ENCODE peak calls at places on chromosomes 7 and 10, in four cellular contexts. T, Q, Y and D are unnamed samples.

GRCh38 chr7:139523199-139523941 is at the start of gene CLEC2L:
- DNase-seq in Q (no peak), Y (no peak), T (no peak), D (no peak)

GRCh38 chr10:11875183-11875498 is 52.0 kb downstream of the PROSER2 start:
- DNase-seq in Q (no peak), Y (no peak), T (no peak), D (no peak)

GRCh38 chr10:108421256-108421655 is 1256.8 kb upstream of the SORCS1 start:
- DNase-seq in Y (no peak), Q (no peak), T (no peak), D (no peak)

GRCh38 chr7:80587538-80587937 is 50.9 kb upstream of the CD36 start:
- DNase-seq in Q (no peak), T (no peak), Y (no peak), D (no peak)

GRCh38 chr10:79147796-79148451 is 79.2 kb downstream of the ZMIZ1 start:
- DNase-seq in T (no peak), Y (no peak), Q (no peak), D (no peak)

GRCh38 chr10:29254123-29255046 is 34.5 kb upstream of the LYZL1 start:
- DNase-seq in Y (peak), Q (peak), T (no peak), D (no peak)

GRCh38 chr10:86359111-86359510 is 7.5 kb downstream of the GRID1 start:
- DNase-seq in T (peak), Q (no peak), Y (no peak), D (no peak)

GRCh38 chr10:93376372-93377296 is 105.5 kb downstream of the MYOF start:
- DNase-seq in T (peak), Y (peak), Q (peak), D (peak)

GRCh38 chr7:128954150-128954549 is 16.4 kb downstream of the IRF5 start:
- DNase-seq in Y (no peak), T (no peak), Q (no peak), D (no peak)

GRCh38 chr10:95445837-95446347 is 115.3 kb downstream of the SORBS1 start:
- DNase-seq in Y (peak), Q (peak), T (peak), D (peak)

GRCh38 chr10:78359641-78360091 is 326.0 kb downstream of the RPS24 start:
- DNase-seq in Q (no peak), T (no peak), Y (no peak), D (no peak)

GRCh38 chr7:157475601-157476000 is 138.8 kb downstream of the DNAJB6 start:
- DNase-seq in Q (no peak), T (no peak), Y (no peak), D (no peak)

GRCh38 chr7:5388905-5389433 is 34.7 kb downstream of the TNRC18 start:
- DNase-seq in Q (peak), Y (no peak), T (no peak), D (no peak)

GRCh38 chr10:663844-664243 is 25.6 kb downstream of the DIP2C start:
- DNase-seq in Y (no peak), T (no peak), Q (no peak), D (no peak)

GRCh38 chr7:131159961-131160361 is 167.7 kb upstream of the MKLN1 start:
- DNase-seq in Y (peak), Q (no peak), T (no peak), D (peak)

GRCh38 chr7:76310102-76310957 is 7.9 kb downstream of the HSPB1 start:
- DNase-seq in Q (no peak), T (no peak), Y (no peak), D (peak)

GRCh38 chr7:153507885-153508284 is 544.3 kb upstream of the DPP6 start:
- DNase-seq in Q (no peak), Y (no peak), T (no peak), D (no peak)

GRCh38 chr7:91660734-91661355 is 219.7 kb downstream of the MTERF1 start:
- DNase-seq in Q (no peak), T (no peak), Y (peak), D (no peak)

GRCh38 chr7:7331523-7331922 is 149.2 kb downstream of the C1GALT1 start:
- DNase-seq in Q (no peak), T (no peak), Y (no peak), D (no peak)

GRCh38 chr10:107213861-107214260 is 49.4 kb upstream of the SORCS1 start:
- DNase-seq in T (no peak), Q (no peak), Y (no peak), D (no peak)

GRCh38 chr7:156494960-156495359 is 145.6 kb upstream of the RNF32 start:
- DNase-seq in T (no peak), Q (no peak), Y (no peak), D (no peak)

GRCh38 chr7:2273866-2274265 is 31.8 kb downstream of the NUDT1 start:
- DNase-seq in T (no peak), Y (no peak), Q (no peak), D (no peak)

GRCh38 chr10:125200396-125200795 is 40.0 kb upstream of the CTBP2 start:
- DNase-seq in Q (no peak), T (no peak), Y (no peak), D (no peak)

GRCh38 chr10:78199759-78200158 is 166.1 kb downstream of the RPS24 start:
- DNase-seq in Y (no peak), T (no peak), Q (no peak), D (peak)

GRCh38 chr10:29948971-29949370 is 110.4 kb downstream of the JCAD start:
- DNase-seq in Y (no peak), Q (no peak), T (no peak), D (peak)

DNA sequence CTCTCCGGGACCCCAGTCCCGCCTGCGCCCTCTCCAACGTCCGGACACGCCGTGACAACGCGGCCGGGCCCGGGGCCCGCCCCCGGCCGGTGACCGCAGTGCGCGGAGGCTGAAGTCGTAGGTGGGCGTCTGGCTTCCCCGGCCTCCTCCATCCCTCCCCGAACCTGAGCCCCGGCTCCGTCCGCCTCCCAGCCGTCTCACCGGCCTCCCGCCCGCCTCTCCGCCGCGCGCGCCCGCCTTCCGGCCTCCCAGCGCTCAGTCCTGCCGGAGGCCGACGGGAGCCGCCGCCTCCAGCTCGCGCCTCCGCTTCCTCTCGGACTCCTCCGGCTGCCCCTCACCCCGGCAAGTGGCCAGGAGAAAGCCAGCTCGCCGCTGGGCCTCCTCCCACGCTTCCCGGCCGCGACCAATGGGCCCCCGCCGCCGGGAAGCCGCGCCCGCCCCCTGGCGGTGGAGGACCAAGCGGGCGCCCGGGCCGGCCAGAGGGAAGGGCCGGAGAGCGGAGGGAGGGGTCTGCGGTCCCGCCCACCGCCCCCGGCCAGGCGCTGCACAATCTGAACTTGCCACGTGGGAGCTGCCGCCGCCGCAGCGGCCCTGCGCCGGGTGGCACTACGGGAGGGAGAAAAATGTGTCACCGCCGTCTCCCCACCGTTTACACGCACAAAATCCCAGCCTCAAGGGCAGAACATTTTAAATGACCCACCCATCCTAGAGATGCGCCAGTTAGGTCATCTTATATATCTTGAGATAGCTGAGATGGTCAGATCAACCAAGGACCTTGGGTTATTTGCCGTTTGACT is at the start of gene FAM3C:
- DNase-seq in T (peak), Q (peak), Y (peak), D (peak)
- TF ChIP-seq CTCF in T (peak), Q (peak), Y (peak), D (peak)

DNA sequence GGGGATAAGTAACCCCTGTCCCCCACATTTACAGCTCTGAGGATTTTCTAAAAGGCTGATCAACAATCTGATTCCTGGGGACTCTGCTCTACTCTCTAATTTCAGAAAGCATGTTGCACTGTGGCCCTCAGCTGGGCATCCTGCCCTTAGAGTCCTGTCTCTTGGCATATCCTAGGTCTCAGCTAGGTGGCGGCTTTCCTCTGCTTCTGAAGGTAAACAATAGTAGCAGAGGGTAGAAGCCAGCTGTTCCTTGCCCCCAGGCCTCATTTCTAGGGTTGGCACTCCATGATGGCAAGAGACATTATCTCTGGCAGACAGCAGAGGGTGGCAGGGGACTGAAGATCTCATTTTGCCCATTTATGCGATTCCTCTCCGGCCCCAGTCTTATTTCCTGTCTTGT is 77.0 kb downstream of the ADCYAP1R1 start:
- DNase-seq in Y (no peak), T (no peak), Q (no peak), D (peak)
- TF ChIP-seq CTCF in Y (no peak), T (no peak), Q (no peak), D (no peak)

GRCh38 chr10:49534670-49535381 is 4.1 kb downstream of the ERCC6 start:
- DNase-seq in T (no peak), Y (peak), Q (peak), D (peak)
- TF ChIP-seq CTCF in T (no peak), Y (no peak), Q (no peak), D (no peak)

GRCh38 chr7:42156541-42156865 is 80.5 kb downstream of the GLI3 start:
- DNase-seq in Y (no peak), Q (no peak), T (no peak), D (no peak)
- TF ChIP-seq CTCF in Y (no peak), Q (no peak), T (no peak), D (no peak)

GRCh38 chr10:91642831-91643692 is 10.2 kb upstream of the PPP1R3C start:
- DNase-seq in Y (no peak), T (no peak), Q (no peak), D (peak)

DNA sequence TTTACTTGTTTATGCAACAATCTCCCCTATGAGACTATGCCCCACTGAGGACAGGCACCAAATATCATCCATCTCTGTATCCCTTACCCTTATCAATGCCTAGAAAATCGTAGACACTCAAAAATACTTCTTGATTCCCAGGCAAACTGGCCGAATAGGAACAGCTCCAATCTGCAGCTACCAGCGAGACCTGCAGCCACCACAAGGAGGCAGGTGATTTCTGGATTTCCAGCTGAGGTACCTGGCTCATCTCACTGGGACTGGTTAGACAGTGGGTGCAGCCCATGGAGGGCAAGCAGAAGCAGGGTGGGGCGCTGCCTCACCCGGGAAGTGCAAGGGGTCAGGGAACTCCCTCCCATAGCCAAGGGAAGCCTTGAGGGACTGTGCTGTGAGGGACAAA is 10.8 kb upstream of the PPP1R3C start:
- DNase-seq in T (no peak), Y (no peak), Q (no peak), D (peak)
- TF ChIP-seq CTCF in T (no peak), Y (peak), Q (no peak), D (peak)

GRCh38 chr10:60794953-60795352 is 16.7 kb downstream of the CDK1 start:
- DNase-seq in Y (no peak), T (no peak), Q (no peak), D (no peak)

GRCh38 chr10:60797200-60797599 is 18.9 kb downstream of the CDK1 start:
- DNase-seq in Q (no peak), Y (no peak), T (no peak), D (no peak)

GRCh38 chr10:60796481-60796880 is 18.2 kb downstream of the CDK1 start:
- DNase-seq in Q (no peak), T (no peak), Y (no peak), D (no peak)

GRCh38 chr10:60798031-60798430 is 19.8 kb downstream of the CDK1 start:
- DNase-seq in T (no peak), Q (no peak), Y (no peak), D (no peak)

GRCh38 chr10:60795465-60796202 is 17.4 kb downstream of the CDK1 start:
- DNase-seq in T (no peak), Q (no peak), Y (no peak), D (no peak)
- TF ChIP-seq CTCF in T (no peak), Q (no peak), Y (no peak), D (no peak)

GRCh38 chr10:13414855-13415254 is 66.8 kb upstream of the SEPHS1 start:
- DNase-seq in T (no peak), Q (no peak), Y (no peak), D (peak)
- TF ChIP-seq CTCF in T (no peak), Q (no peak), Y (peak), D (peak)

DNA sequence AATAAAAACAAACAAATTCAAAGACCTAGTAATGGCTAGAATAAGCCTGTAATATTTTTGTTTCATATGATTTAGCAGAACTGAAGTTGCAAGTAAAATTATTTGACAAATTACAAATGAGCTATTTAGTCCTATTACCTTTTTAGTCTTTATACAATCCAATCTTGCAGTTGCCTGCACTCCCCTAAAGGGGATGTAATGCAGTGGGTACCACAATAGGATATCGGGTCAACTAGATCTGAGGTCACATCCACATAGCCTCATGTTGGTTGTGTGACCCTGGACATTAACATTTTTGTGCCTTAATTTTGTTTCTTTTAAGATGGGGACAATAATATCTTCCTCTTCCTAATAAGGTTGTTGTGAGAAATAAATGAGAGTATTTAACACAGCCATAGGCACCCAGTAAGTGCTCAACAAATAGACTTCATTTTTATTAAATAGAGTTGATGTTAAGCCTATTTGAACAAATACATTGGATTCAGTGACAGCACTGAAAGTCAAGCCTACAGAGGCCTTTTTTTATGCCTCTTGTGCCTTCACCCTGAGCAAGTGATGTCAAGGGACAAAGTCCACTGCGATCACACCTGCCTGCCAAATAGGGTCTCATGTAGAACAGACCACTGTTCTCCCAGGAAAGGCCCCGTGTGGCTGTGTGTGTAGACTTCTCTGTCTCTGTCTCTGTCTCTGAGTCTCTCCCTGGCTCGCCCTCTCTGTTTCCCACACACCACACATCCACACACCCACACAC is 124.8 kb downstream of the EVX1 start:
- DNase-seq in T (no peak), Y (no peak), Q (no peak), D (no peak)
- TF ChIP-seq CTCF in T (no peak), Y (peak), Q (no peak), D (no peak)

GRCh38 chr7:17057143-17057509 is 175.3 kb upstream of the AGR3 start:
- DNase-seq in T (no peak), Y (no peak), Q (no peak), D (no peak)

GRCh38 chr7:17058568-17058967 is 176.8 kb upstream of the AGR3 start:
- DNase-seq in T (no peak), Q (no peak), Y (peak), D (no peak)

GRCh38 chr7:17061443-17061842 is 179.7 kb upstream of the AGR3 start:
- DNase-seq in Q (no peak), Y (no peak), T (no peak), D (no peak)

GRCh38 chr7:17060051-17060450 is 178.3 kb upstream of the AGR3 start:
- DNase-seq in Y (no peak), T (no peak), Q (no peak), D (no peak)

GRCh38 chr7:17062433-17063383 is 180.9 kb upstream of the AGR3 start:
- DNase-seq in T (no peak), Q (no peak), Y (no peak), D (peak)
- TF ChIP-seq CTCF in T (no peak), Q (no peak), Y (peak), D (peak)